ENCODE peak calls at places on chromosomes 3 and 15, in four cellular contexts. One of them, this sample, is unnamed.

GRCh38 chr15:37581866-37582532 is 352.4 kb upstream of the TMCO5A start:
- DNase-seq in A549: no peak
- DNase-seq in stomach: no peak
- DNase-seq in SK-N-SH: no peak
- DNase-seq in this sample: no peak

GRCh38 chr15:56919708-56920637 is 1.5 kb downstream of the TCF12 start:
- DNase-seq in SK-N-SH: no peak
- DNase-seq in stomach: no peak
- DNase-seq in A549: peak; percentile 47
- DNase-seq in this sample: peak; percentile 28

GRCh38 chr3:195877136-195877715 is 31.1 kb downstream of the TNK2 start:
- DNase-seq in SK-N-SH: no peak
- DNase-seq in stomach: no peak
- DNase-seq in A549: no peak
- DNase-seq in this sample: no peak

GRCh38 chr3:50165388-50166308 is 10.5 kb downstream of the SEMA3F start:
- DNase-seq in SK-N-SH: no peak
- DNase-seq in A549: no peak
- DNase-seq in stomach: peak; percentile 43
- DNase-seq in this sample: no peak

GRCh38 chr15:77034620-77035467 is 36.1 kb downstream of the TSPAN3 start:
- DNase-seq in stomach: peak; percentile 40
- DNase-seq in A549: no peak
- DNase-seq in SK-N-SH: peak; percentile 78
- DNase-seq in this sample: peak; percentile 61

GRCh38 chr3:18124501-18124900 is 300.6 kb downstream of the SATB1 start:
- DNase-seq in A549: no peak
- DNase-seq in stomach: no peak
- DNase-seq in SK-N-SH: no peak
- DNase-seq in this sample: no peak

GRCh38 chr3:134650431-134651346 is at the start of gene KY:
- DNase-seq in stomach: peak; percentile 54
- DNase-seq in SK-N-SH: peak; percentile 83
- DNase-seq in A549: peak; percentile 9
- DNase-seq in this sample: peak; percentile 15

GRCh38 chr3:58536501-58537411 is at the start of gene ACOX2:
- DNase-seq in A549: no peak
- DNase-seq in SK-N-SH: no peak
- DNase-seq in stomach: peak; percentile 48
- DNase-seq in this sample: peak; percentile 42

GRCh38 chr15:90870354-90871096 is 2.1 kb downstream of the FURIN start:
- DNase-seq in A549: no peak
- DNase-seq in SK-N-SH: no peak
- DNase-seq in stomach: no peak
- DNase-seq in this sample: no peak

GRCh38 chr15:25529774-25530173 is 91.0 kb upstream of the UBE3A start:
- DNase-seq in A549: no peak
- DNase-seq in SK-N-SH: no peak
- DNase-seq in stomach: no peak
- DNase-seq in this sample: no peak

GRCh38 chr15:32669870-32670623 is 28.5 kb downstream of the SCG5 start:
- DNase-seq in SK-N-SH: peak; percentile 87
- DNase-seq in stomach: no peak
- DNase-seq in A549: no peak
- DNase-seq in this sample: no peak

GRCh38 chr3:34298668-34299067 is 500.2 kb downstream of the PDCD6IP start:
- DNase-seq in A549: no peak
- DNase-seq in SK-N-SH: no peak
- DNase-seq in stomach: no peak
- DNase-seq in this sample: no peak

GRCh38 chr3:192833177-192833890 is 84.3 kb downstream of the MB21D2 start:
- DNase-seq in A549: no peak
- DNase-seq in SK-N-SH: no peak
- DNase-seq in stomach: no peak
- DNase-seq in this sample: no peak

GRCh38 chr3:101624857-101625256 is 50.9 kb downstream of the PCNP start:
- DNase-seq in A549: no peak
- DNase-seq in stomach: no peak
- DNase-seq in SK-N-SH: no peak
- DNase-seq in this sample: no peak

GRCh38 chr3:120791958-120792357 is 49.4 kb downstream of the GTF2E1 start:
- DNase-seq in stomach: no peak
- DNase-seq in SK-N-SH: no peak
- DNase-seq in A549: peak; percentile 5
- DNase-seq in this sample: no peak

GRCh38 chr15:68654786-68655560 is 76.2 kb downstream of the CORO2B start:
- DNase-seq in SK-N-SH: no peak
- DNase-seq in stomach: no peak
- DNase-seq in A549: no peak
- DNase-seq in this sample: no peak

GRCh38 chr3:108403198-108403597 is 106.8 kb downstream of the HHLA2 start:
- DNase-seq in stomach: no peak
- DNase-seq in SK-N-SH: no peak
- DNase-seq in A549: no peak
- DNase-seq in this sample: no peak

GRCh38 chr3:102089904-102090492 is 240.7 kb downstream of the NFKBIZ start:
- DNase-seq in stomach: no peak
- DNase-seq in A549: peak; percentile 20
- DNase-seq in SK-N-SH: no peak
- DNase-seq in this sample: peak; percentile 38

GRCh38 chr15:73172508-73172907 is 120.2 kb downstream of the NEO1 start:
- DNase-seq in SK-N-SH: no peak
- DNase-seq in stomach: no peak
- DNase-seq in A549: no peak
- DNase-seq in this sample: no peak

GRCh38 chr15:31367730-31368344 is 41.2 kb downstream of the KLF13 start:
- DNase-seq in A549: no peak
- DNase-seq in SK-N-SH: no peak
- DNase-seq in stomach: no peak
- DNase-seq in this sample: peak; percentile 56

GRCh38 chr3:71542548-71543370 is 40.8 kb downstream of the FOXP1 start:
- DNase-seq in A549: no peak
- DNase-seq in SK-N-SH: peak; percentile 63
- DNase-seq in stomach: peak; percentile 36
- DNase-seq in this sample: peak; percentile 85

GRCh38 chr3:102225407-102226132 is 209.2 kb upstream of the ZPLD1 start:
- DNase-seq in SK-N-SH: peak; percentile 44
- DNase-seq in A549: peak; percentile 33
- DNase-seq in stomach: no peak
- DNase-seq in this sample: no peak

GRCh38 chr15:39720721-39721611 is 61.7 kb downstream of the FSIP1 start:
- DNase-seq in SK-N-SH: no peak
- DNase-seq in A549: no peak
- DNase-seq in stomach: no peak
- DNase-seq in this sample: no peak

GRCh38 chr3:167872941-167873340 is 137.4 kb downstream of the SERPINI1 start:
- DNase-seq in A549: no peak
- DNase-seq in SK-N-SH: no peak
- DNase-seq in stomach: no peak
- DNase-seq in this sample: no peak

GRCh38 chr3:173912126-173912525 is 514.6 kb downstream of the NLGN1 start:
- DNase-seq in A549: no peak
- DNase-seq in stomach: no peak
- DNase-seq in SK-N-SH: no peak
- DNase-seq in this sample: no peak

GRCh38 chr15:78276032-78276943 is 11.9 kb downstream of the DNAJA4 start:
- DNase-seq in A549: no peak
- DNase-seq in SK-N-SH: no peak
- DNase-seq in stomach: no peak
- DNase-seq in this sample: no peak

GRCh38 chr15:25478313-25478712 is 39.5 kb upstream of the UBE3A start:
- DNase-seq in A549: no peak
- DNase-seq in SK-N-SH: no peak
- DNase-seq in stomach: no peak
- DNase-seq in this sample: no peak

GRCh38 chr3:128337305-128337704 is 129.4 kb downstream of the DNAJB8 start:
- DNase-seq in stomach: no peak
- DNase-seq in A549: no peak
- DNase-seq in SK-N-SH: no peak
- DNase-seq in this sample: no peak

GRCh38 chr15:62453356-62453755 is 288.3 kb upstream of the C2CD4B start:
- DNase-seq in stomach: no peak
- DNase-seq in SK-N-SH: no peak
- DNase-seq in A549: no peak
- DNase-seq in this sample: no peak

GRCh38 chr3:190265795-190266194 is 56.5 kb downstream of the CLDN1 start:
- DNase-seq in SK-N-SH: no peak
- DNase-seq in A549: no peak
- DNase-seq in stomach: no peak
- DNase-seq in this sample: peak; percentile 50
- TF ChIP-seq EP300 in SK-N-SH: no peak
- TF ChIP-seq EP300 in A549: no peak
- TF ChIP-seq EP300 in stomach: no peak
- TF ChIP-seq EP300 in this sample: no peak

GRCh38 chr3:53593611-53594010 is 99.2 kb downstream of the CACNA1D start:
- DNase-seq in A549: no peak
- DNase-seq in SK-N-SH: no peak
- DNase-seq in stomach: no peak
- DNase-seq in this sample: no peak

GRCh38 chr3:53599780-53600179 is 105.4 kb downstream of the CACNA1D start:
- DNase-seq in SK-N-SH: no peak
- DNase-seq in A549: no peak
- DNase-seq in stomach: no peak
- DNase-seq in this sample: no peak

GRCh38 chr3:53594276-53594675 is 99.9 kb downstream of the CACNA1D start:
- DNase-seq in A549: no peak
- DNase-seq in SK-N-SH: no peak
- DNase-seq in stomach: no peak
- DNase-seq in this sample: no peak

GRCh38 chr3:53595660-53596059 is 101.2 kb downstream of the CACNA1D start:
- DNase-seq in SK-N-SH: no peak
- DNase-seq in stomach: no peak
- DNase-seq in A549: no peak
- DNase-seq in this sample: no peak

GRCh38 chr3:53597136-53597915 is 102.9 kb downstream of the CACNA1D start:
- DNase-seq in SK-N-SH: peak; percentile 17
- DNase-seq in stomach: no peak
- DNase-seq in A549: no peak
- DNase-seq in this sample: no peak
- TF ChIP-seq EP300 in SK-N-SH: no peak
- TF ChIP-seq EP300 in stomach: no peak
- TF ChIP-seq EP300 in A549: no peak
- TF ChIP-seq EP300 in this sample: no peak

GRCh38 chr15:58038426-58039106 is 26.9 kb downstream of the ALDH1A2 start:
- DNase-seq in SK-N-SH: no peak
- DNase-seq in A549: no peak
- DNase-seq in stomach: peak; percentile 52
- DNase-seq in this sample: peak; percentile 52
- TF ChIP-seq EP300 in SK-N-SH: no peak
- TF ChIP-seq EP300 in A549: no peak
- TF ChIP-seq EP300 in stomach: no peak
- TF ChIP-seq EP300 in this sample: no peak

GRCh38 chr15:29533667-29534066 is 264.0 kb upstream of the NSMCE3 start:
- DNase-seq in A549: no peak
- DNase-seq in stomach: no peak
- DNase-seq in SK-N-SH: no peak
- DNase-seq in this sample: no peak
- TF ChIP-seq EP300 in A549: no peak
- TF ChIP-seq EP300 in stomach: no peak
- TF ChIP-seq EP300 in SK-N-SH: no peak
- TF ChIP-seq EP300 in this sample: no peak

GRCh38 chr3:123661973-123662372 is 77.1 kb upstream of the HACD2 start:
- DNase-seq in A549: no peak
- DNase-seq in stomach: no peak
- DNase-seq in SK-N-SH: no peak
- DNase-seq in this sample: no peak
- TF ChIP-seq EP300 in A549: no peak
- TF ChIP-seq EP300 in stomach: peak; percentile 29
- TF ChIP-seq EP300 in SK-N-SH: no peak
- TF ChIP-seq EP300 in this sample: peak; percentile 30

GRCh38 chr15:81133782-81134461 is at the start of gene CFAP161:
- DNase-seq in SK-N-SH: peak; percentile 93
- DNase-seq in stomach: peak; percentile 75
- DNase-seq in A549: peak; percentile 33
- DNase-seq in this sample: peak; percentile 44
- TF ChIP-seq EP300 in SK-N-SH: no peak
- TF ChIP-seq EP300 in stomach: no peak
- TF ChIP-seq EP300 in A549: no peak
- TF ChIP-seq EP300 in this sample: no peak